ENCODE peak calls at places on chromosomes 5 and 9, in ten cellular contexts. O, D, Q, G, W, V, L, M, K and B are unnamed samples.
A peak's percentile ranks its signal among the peaks of the same experiment; 100 is the strongest.

GRCh38 chr5:136802382-136802781 is 437.0 kb upstream of the TRPC7 start:
- DNase-seq in G (no peak), K (peak; percentile 14), W (no peak), D (no peak), Q (no peak), O (no peak), L (no peak), M (no peak), V (no peak), B (no peak)

GRCh38 chr9:130361873-130362362 is 82.8 kb upstream of the ASS1 start:
- DNase-seq in K (no peak), D (no peak), M (no peak), O (no peak), W (no peak), L (no peak), G (no peak), Q (no peak), V (no peak), B (no peak)

GRCh38 chr5:161966544-161966943 is 101.0 kb upstream of the GABRG2 start:
- DNase-seq in M (no peak), O (no peak), K (no peak), G (no peak), L (no peak), W (no peak), D (peak; percentile 0), V (no peak), Q (no peak), B (no peak)

GRCh38 chr5:93599427-93600146 is 16.6 kb downstream of the NR2F1 start:
- DNase-seq in D (no peak), W (no peak), V (no peak), M (no peak), K (no peak), O (no peak), Q (no peak), L (no peak), G (no peak), B (no peak)

GRCh38 chr5:33023649-33024048 is 312.5 kb downstream of the NPR3 start:
- DNase-seq in W (no peak), O (no peak), M (no peak), K (peak; percentile 17), V (no peak), Q (no peak), L (no peak), D (no peak), G (no peak), B (no peak)

GRCh38 chr5:123036391-123037103 is at the start of gene PPIC:
- DNase-seq in O (no peak), G (peak; percentile 60), V (peak; percentile 94), L (peak; percentile 45), K (peak; percentile 85), M (peak; percentile 56), D (peak; percentile 89), W (no peak), Q (no peak), B (no peak)

GRCh38 chr9:69272212-69272611 is 52.8 kb upstream of the ENTREP1 start:
- DNase-seq in M (no peak), O (no peak), Q (no peak), V (no peak), G (no peak), L (no peak), W (no peak), D (no peak), K (no peak), B (no peak)

GRCh38 chr5:125257057-125257970 is 510.9 kb upstream of the ZNF608 start:
- DNase-seq in O (no peak), V (no peak), L (no peak), G (peak; percentile 28), Q (no peak), W (no peak), M (no peak), D (peak; percentile 13), K (no peak), B (no peak)

GRCh38 chr5:79448336-79448735 is 65.6 kb downstream of the HOMER1 start:
- DNase-seq in K (no peak), V (no peak), G (peak; percentile 10), M (peak; percentile 25), D (no peak), O (no peak), L (no peak), W (no peak), Q (no peak), B (no peak)

GRCh38 chr5:104800440-104801048 is 1238.0 kb upstream of the NUDT12 start:
- DNase-seq in Q (no peak), G (no peak), M (peak; percentile 5), O (no peak), W (no peak), V (no peak), K (peak; percentile 5), D (no peak), L (no peak), B (no peak)

GRCh38 chr5:127518319-127518621 is 830 bp downstream of the PRRC1 start:
- DNase-seq in Q (no peak), D (no peak), L (no peak), O (no peak), V (no peak), G (no peak), M (no peak), W (peak; percentile 35), K (peak; percentile 60), B (no peak)

GRCh38 chr5:132060501-132061161 is at the start of gene IL3:
- DNase-seq in L (no peak), W (no peak), M (no peak), G (no peak), Q (no peak), V (peak; percentile 20), D (no peak), O (no peak), K (no peak), B (no peak)

GRCh38 chr9:37692622-37693221 is 42.0 kb downstream of the FRMPD1 start:
- DNase-seq in V (no peak), W (no peak), K (no peak), D (no peak), M (no peak), L (no peak), Q (no peak), O (no peak), G (no peak), B (no peak)

GRCh38 chr5:166302189-166302588 is 1989.3 kb upstream of the WWC1 start:
- DNase-seq in W (no peak), L (no peak), M (no peak), D (no peak), K (no peak), O (no peak), G (no peak), V (no peak), Q (no peak), B (no peak)

GRCh38 chr9:36063804-36064447 is 27.2 kb downstream of the RECK start:
- DNase-seq in G (peak; percentile 22), K (no peak), D (no peak), M (peak; percentile 32), L (no peak), O (no peak), V (no peak), Q (no peak), W (no peak), B (no peak)

GRCh38 chr5:6829150-6829784 is 116.0 kb downstream of the TENT4A start:
- DNase-seq in V (no peak), L (no peak), O (peak; percentile 45), G (no peak), Q (peak; percentile 70), W (no peak), K (peak; percentile 38), D (no peak), M (no peak), B (peak; percentile 12)

GRCh38 chr9:35519697-35520403 is 29.9 kb downstream of the RUSC2 start:
- DNase-seq in Q (no peak), K (no peak), D (no peak), W (no peak), V (no peak), O (no peak), G (no peak), L (no peak), M (no peak), B (no peak)

GRCh38 chr9:36835271-36835996 is 198.6 kb downstream of the PAX5 start:
- DNase-seq in L (no peak), V (no peak), W (no peak), Q (no peak), D (no peak), M (no peak), G (no peak), O (no peak), K (no peak), B (no peak)

GRCh38 chr5:38250752-38251448 is 7.5 kb upstream of the EGFLAM start:
- DNase-seq in Q (no peak), D (no peak), O (no peak), G (no peak), K (no peak), L (no peak), V (no peak), M (no peak), W (no peak), B (no peak)

GRCh38 chr5:112154940-112155686 is 264.0 kb downstream of the EPB41L4A start:
- DNase-seq in K (peak; percentile 41), M (peak; percentile 69), O (no peak), G (no peak), W (no peak), D (no peak), L (no peak), Q (no peak), V (no peak), B (no peak)

GRCh38 chr5:40220260-40220659 is 459.5 kb upstream of the PTGER4 start:
- DNase-seq in O (no peak), K (no peak), M (no peak), W (no peak), D (no peak), L (no peak), G (no peak), Q (no peak), V (no peak), B (no peak)

GRCh38 chr9:5872496-5872895 is 18.2 kb upstream of the MLANA start:
- DNase-seq in O (no peak), L (no peak), K (no peak), G (no peak), V (no peak), M (no peak), W (no peak), Q (no peak), D (no peak), B (no peak)

GRCh38 chr9:133762488-133763271 is 24.5 kb upstream of the SARDH start:
- DNase-seq in O (no peak), G (no peak), K (no peak), W (no peak), V (no peak), Q (no peak), D (no peak), L (no peak), M (no peak), B (no peak)

GRCh38 chr9:68625559-68625958 is 79.5 kb upstream of the PIP5K1B start:
- DNase-seq in L (no peak), M (no peak), K (no peak), Q (no peak), G (no peak), V (no peak), W (no peak), O (no peak), D (no peak), B (no peak)

GRCh38 chr5:97026721-97027120 is 90.8 kb downstream of the LNPEP start:
- DNase-seq in O (no peak), G (no peak), K (no peak), M (no peak), L (no peak), V (no peak), Q (no peak), W (no peak), D (no peak), B (no peak)

GRCh38 chr5:81027481-81028058 is 67.4 kb downstream of the RASGRF2 start:
- DNase-seq in O (no peak), W (no peak), L (no peak), G (no peak), D (no peak), V (no peak), K (no peak), Q (no peak), M (no peak), B (no peak)

GRCh38 chr5:138824924-138825863 is 49.9 kb downstream of the LRRTM2 start:
- DNase-seq in O (no peak), L (no peak), V (no peak), K (no peak), W (no peak), M (no peak), Q (no peak), G (no peak), D (peak; percentile 23), B (no peak)

GRCh38 chr5:158074992-158075769 is 216.2 kb upstream of the CLINT1 start:
- DNase-seq in K (peak; percentile 35), G (peak; percentile 77), O (peak; percentile 53), V (peak; percentile 56), L (peak; percentile 32), M (peak; percentile 56), D (peak; percentile 36), Q (peak; percentile 42), W (peak; percentile 14), B (no peak)